ENCODE peak calls at places on chromosomes 11 and 22, in five cellular contexts. S, G, K, C and A are unnamed samples.
A peak's percentile ranks its signal among the peaks of the same experiment; 100 is the strongest.

GRCh38 chr11:85710912-85711311 is 24.9 kb upstream of the CCDC89 start:
- DNase-seq in S (no peak), G (peak; percentile 56), K (no peak), C (no peak), A (no peak)

GRCh38 chr11:128210148-128210940 is 377.0 kb downstream of the ETS1 start:
- DNase-seq in S (peak; percentile 97), G (peak; percentile 94), K (no peak), C (peak; percentile 95), A (peak; percentile 53)

GRCh38 chr11:44894217-44894617 is 56.5 kb downstream of the TP53I11 start:
- DNase-seq in S (peak; percentile 88), G (peak; percentile 66), K (peak; percentile 80), C (peak; percentile 66), A (peak; percentile 91)

GRCh38 chr11:133338588-133338987 is 193.7 kb downstream of the OPCML start:
- DNase-seq in S (no peak), G (no peak), K (no peak), C (no peak), A (no peak)

GRCh38 chr11:133934096-133934495 is 22.7 kb downstream of the IGSF9B start:
- DNase-seq in S (no peak), G (no peak), K (no peak), C (no peak), A (no peak)

GRCh38 chr11:45794169-45794568 is 10.8 kb upstream of the SLC35C1 start:
- DNase-seq in S (no peak), G (no peak), K (no peak), C (no peak), A (no peak)

GRCh38 chr11:119782673-119783072 is 53.7 kb upstream of the NECTIN1 start:
- DNase-seq in S (peak; percentile 43), G (peak; percentile 8), K (no peak), C (no peak), A (no peak)

GRCh38 chr11:118928870-118929495 is 3.3 kb upstream of the BCL9L start:
- DNase-seq in S (peak; percentile 93), G (peak; percentile 41), K (no peak), C (peak; percentile 88), A (no peak)

GRCh38 chr11:133520707-133521106 is 11.6 kb downstream of the OPCML start:
- DNase-seq in S (no peak), G (no peak), K (no peak), C (no peak), A (no peak)

GRCh38 chr22:28892175-28892731 is 8.9 kb downstream of the ZNRF3 start:
- DNase-seq in S (no peak), G (no peak), K (no peak), C (no peak), A (no peak)

GRCh38 chr22:35258144-35258988 is 1.1 kb downstream of the HMGXB4 start:
- DNase-seq in S (peak; percentile 84), G (peak; percentile 11), K (peak; percentile 49), C (peak; percentile 51), A (peak; percentile 46)

GRCh38 chr11:96204721-96205459 is 138.1 kb downstream of the MAML2 start:
- DNase-seq in S (no peak), G (no peak), K (no peak), C (no peak), A (no peak)

GRCh38 chr11:45444796-45445195 is 158.7 kb upstream of the SYT13 start:
- DNase-seq in S (peak; percentile 74), G (no peak), K (no peak), C (no peak), A (peak; percentile 52)

GRCh38 chr11:45145421-45146071 is 893 bp upstream of the PRDM11 start:
- DNase-seq in S (peak; percentile 92), G (peak; percentile 35), K (peak; percentile 71), C (peak; percentile 46), A (peak; percentile 87)

GRCh38 chr11:121367434-121367833 is 74.9 kb downstream of the SC5D start:
- DNase-seq in S (no peak), G (peak; percentile 4), K (no peak), C (peak; percentile 57), A (no peak)

GRCh38 chr11:77035580-77035979 is 1.4 kb downstream of the B3GNT6 start:
- DNase-seq in S (no peak), G (no peak), K (no peak), C (no peak), A (no peak)

GRCh38 chr22:45512363-45512762 is 9.7 kb downstream of the FBLN1 start:
- DNase-seq in S (no peak), G (no peak), K (no peak), C (no peak), A (no peak)

GRCh38 chr11:108616549-108616948 is 23.0 kb upstream of the EXPH5 start:
- DNase-seq in S (peak; percentile 88), G (peak; percentile 74), K (no peak), C (peak; percentile 60), A (no peak)

GRCh38 chr22:23800297-23801237 is 13.8 kb downstream of the SMARCB1 start:
- DNase-seq in S (no peak), G (no peak), K (no peak), C (no peak), A (no peak)

GRCh38 chr11:8218840-8219239 is 44.8 kb downstream of the LMO1 start:
- DNase-seq in S (no peak), G (no peak), K (no peak), C (no peak), A (peak; percentile 60)
- H2BK15ac ChIP-seq in S (no peak overlapping the region), G (no peak overlapping the region), K (peak overlapping the region; percentile 11), C (no peak overlapping the region), A (no peak overlapping the region)

GRCh38 chr11:501001-501682 is 5.9 kb downstream of the RNH1 start:
- DNase-seq in S (no peak), G (no peak), K (no peak), C (no peak), A (no peak)
- H2AK5ac ChIP-seq in S (no peak overlapping the region), G (no peak overlapping the region), K (no peak overlapping the region), C (no peak overlapping the region), A (no peak overlapping the region)

GRCh38 chr11:61760946-61761345 is 8.5 kb downstream of the MYRF start:
- DNase-seq in S (no peak), G (no peak), K (no peak), C (no peak), A (no peak)

GRCh38 chr11:61763930-61764605 is 11.6 kb downstream of the MYRF start:
- DNase-seq in S (no peak), G (no peak), K (no peak), C (no peak), A (no peak)

GRCh38 chr11:61762216-61762615 is 9.8 kb downstream of the MYRF start:
- DNase-seq in S (no peak), G (no peak), K (no peak), C (no peak), A (no peak)

GRCh38 chr11:61762798-61763197 is 10.4 kb downstream of the MYRF start:
- DNase-seq in S (no peak), G (no peak), K (no peak), C (no peak), A (no peak)

GRCh38 chr11:61761440-61762163 is 9.2 kb downstream of the MYRF start:
- DNase-seq in S (no peak), G (no peak), K (no peak), C (no peak), A (no peak)
- H2BK15ac ChIP-seq in S (no peak overlapping the region), G (no peak overlapping the region), K (peak overlapping the region; percentile 78), C (no peak overlapping the region), A (no peak overlapping the region)

DNA sequence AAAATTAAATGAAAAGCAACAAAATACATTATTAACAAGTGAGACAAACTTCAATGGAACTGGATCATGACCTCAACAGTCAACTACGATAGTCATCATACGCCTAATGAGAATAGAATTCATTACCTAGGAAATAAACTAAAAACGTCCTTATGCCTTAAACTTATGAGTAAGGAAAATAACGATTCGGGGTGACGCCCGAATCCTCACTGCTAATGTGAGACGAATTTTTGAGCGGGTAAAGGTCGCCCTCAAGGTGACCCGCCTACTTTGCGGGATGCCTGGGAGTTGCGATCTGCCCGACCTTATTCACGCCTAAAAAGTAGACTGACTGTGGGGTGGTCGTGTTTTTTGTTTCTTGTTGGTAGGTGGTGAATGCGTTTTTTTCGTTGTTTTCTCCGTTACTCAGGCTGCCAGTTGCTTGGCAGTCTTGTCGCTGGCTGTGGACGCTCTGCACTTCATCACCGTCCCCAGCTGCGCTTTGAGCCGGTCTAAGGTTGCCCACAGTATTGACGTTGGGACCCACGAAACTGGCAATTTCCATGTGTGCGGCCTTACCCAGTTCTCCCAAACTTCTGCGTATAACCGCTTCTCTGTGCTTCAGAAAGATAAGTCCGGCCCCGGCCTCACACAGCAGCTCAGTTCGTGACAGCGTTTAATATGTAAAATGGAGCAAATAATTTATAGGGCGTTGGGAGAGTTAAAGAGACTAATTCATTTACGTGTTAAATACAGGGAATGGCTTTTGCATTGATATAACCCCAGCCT is 593 bp upstream of the POLDIP3 start:
- DNase-seq in S (peak; percentile 100), G (peak; percentile 100), K (peak; percentile 89), C (peak; percentile 100), A (peak; percentile 97)
- H2AK5ac ChIP-seq in S (no peak overlapping the region), G (no peak overlapping the region), K (no peak overlapping the region), C (no peak overlapping the region), A (no peak overlapping the region)

GRCh38 chr22:37803195-37803635 is 4.5 kb upstream of the GCAT start:
- DNase-seq in S (peak; percentile 65), G (no peak), K (no peak), C (no peak), A (no peak)
- H2BK15ac ChIP-seq in S (no peak overlapping the region), G (no peak overlapping the region), K (no peak overlapping the region), C (no peak overlapping the region), A (no peak overlapping the region)

GRCh38 chr11:61872935-61873565 is 18.3 kb downstream of the FADS3 start:
- DNase-seq in S (no peak), G (no peak), K (no peak), C (no peak), A (no peak)
- H2AK5ac ChIP-seq in S (no peak overlapping the region), G (no peak overlapping the region), K (peak overlapping the region; percentile 11), C (no peak overlapping the region), A (no peak overlapping the region)